ENCODE peak calls at places on chromosomes 12 and 14, in five cellular contexts. C is HCT116, A is H1, F is GM12878, S is K562. E is an unnamed sample.

GRCh38 chr12:108722992-108723766 is 8.1 kb downstream of the CORO1C start:
- DNase-seq in S (no peak), A (no peak), F (no peak), C (no peak), E (no peak)

GRCh38 chr12:121021754-121022153 is 5.5 kb upstream of the C12orf43 start:
- DNase-seq in A (no peak), C (no peak), S (no peak), F (no peak), E (no peak)

GRCh38 chr12:70049596-70050360 is 193.5 kb upstream of the CNOT2 start:
- DNase-seq in S (no peak), F (peak), C (peak), A (no peak), E (no peak)

GRCh38 chr14:74612346-74613021 is 447 bp upstream of the LTBP2 start:
- DNase-seq in C (no peak), A (peak), F (no peak), S (peak), E (peak)

GRCh38 chr12:6592087-6592486 is 15.1 kb downstream of the CHD4 start:
- DNase-seq in S (no peak), C (no peak), F (no peak), A (no peak), E (no peak)

GRCh38 chr12:132323171-132324010 is 6.0 kb downstream of the GALNT9 start:
- DNase-seq in C (no peak), S (no peak), F (no peak), A (no peak), E (no peak)

GRCh38 chr12:106358410-106359241 is 1.1 kb downstream of the POLR3B start:
- DNase-seq in C (no peak), S (peak), A (no peak), F (no peak), E (peak)

GRCh38 chr14:24075485-24076301 is 4.3 kb downstream of the CPNE6 start:
- DNase-seq in F (no peak), C (no peak), A (no peak), S (no peak), E (no peak)

GRCh38 chr12:68491204-68491960 is 119.3 kb upstream of the RAP1B start:
- DNase-seq in S (no peak), C (no peak), A (no peak), F (no peak), E (no peak)

GRCh38 chr14:61111145-61112130 is 130.4 kb downstream of the SLC38A6 start:
- DNase-seq in F (no peak), S (no peak), C (no peak), A (no peak), E (no peak)

GRCh38 chr12:106249411-106250135 is 1.8 kb upstream of the CKAP4 start:
- DNase-seq in A (no peak), F (peak), S (no peak), C (no peak), E (no peak)

GRCh38 chr14:100534528-100535286 is 52.5 kb downstream of the BEGAIN start:
- DNase-seq in F (no peak), S (no peak), A (no peak), C (no peak), E (no peak)

GRCh38 chr14:101808020-101808641 is 46.6 kb downstream of the PPP2R5C start:
- DNase-seq in F (no peak), A (peak), S (peak), C (no peak), E (peak)

GRCh38 chr14:94310248-94310647 is 12.9 kb downstream of the SERPINA6 start:
- DNase-seq in A (no peak), C (no peak), F (no peak), S (no peak), E (no peak)

GRCh38 chr12:38544357-38545066 is 227.9 kb downstream of the ALG10B start:
- DNase-seq in C (no peak), F (no peak), A (no peak), S (no peak), E (no peak)

GRCh38 chr14:99749763-99750715 is 43.2 kb upstream of the EML1 start:
- DNase-seq in A (no peak), F (no peak), S (no peak), C (no peak), E (no peak)

GRCh38 chr12:92953747-92954146 is 24.7 kb upstream of the EEA1 start:
- DNase-seq in A (no peak), F (no peak), S (no peak), C (no peak), E (no peak)

GRCh38 chr12:94841171-94841570 is 162.3 kb downstream of the NDUFA12 start:
- DNase-seq in S (no peak), C (no peak), F (no peak), A (no peak), E (no peak)

GRCh38 chr12:52587563-52587962 is 13.7 kb downstream of the KRT72 start:
- DNase-seq in C (no peak), S (no peak), A (no peak), F (no peak), E (no peak)

GRCh38 chr12:52233462-52234141 is 559 bp downstream of the KRT7 start:
- DNase-seq in S (no peak), C (no peak), A (no peak), F (no peak), E (no peak)

GRCh38 chr14:38389666-38390065 is 133.8 kb upstream of the CLEC14A start:
- DNase-seq in C (no peak), F (no peak), S (no peak), A (no peak), E (no peak)

GRCh38 chr14:99728231-99728920 is 44.3 kb downstream of the CYP46A1 start:
- DNase-seq in F (no peak), S (no peak), C (no peak), A (no peak), E (no peak)

GRCh38 chr14:55458800-55459577 is 18.6 kb upstream of the TBPL2 start:
- DNase-seq in S (no peak), C (no peak), F (no peak), A (no peak), E (no peak)

GRCh38 chr12:120810021-120810420 is 84.4 kb downstream of the ACADS start:
- DNase-seq in S (no peak), C (no peak), A (no peak), F (no peak), E (no peak)

GRCh38 chr14:47715330-47715729 is 39.9 kb upstream of the MDGA2 start:
- DNase-seq in A (no peak), C (peak), F (no peak), S (no peak), E (no peak)

GRCh38 chr14:76917158-76917596 is 91.0 kb downstream of the LRRC74A start:
- DNase-seq in F (no peak), S (peak), C (peak), A (peak), E (peak)

GRCh38 chr14:88879016-88879415 is 54.6 kb downstream of the TTC8 start:
- DNase-seq in C (no peak), S (no peak), F (no peak), A (no peak), E (no peak)

GRCh38 chr14:96039633-96040311 is 610 bp downstream of the C14orf132 start:
- DNase-seq in C (no peak), F (no peak), A (no peak), S (peak), E (no peak)

GRCh38 chr14:25108959-25109358 is 59.0 kb upstream of the STXBP6 start:
- DNase-seq in C (no peak), A (no peak), S (no peak), F (no peak), E (peak)

GRCh38 chr14:77181603-77182437 is at the start of gene TMEM63C:
- DNase-seq in A (peak), S (peak), F (peak), C (peak), E (peak)

GRCh38 chr12:12133785-12134184 is 63.0 kb downstream of the BCL2L14 start:
- DNase-seq in F (no peak), A (no peak), S (no peak), C (no peak), E (no peak)

GRCh38 chr12:68056300-68056699 is 67.1 kb downstream of the IFNG-AS1 start:
- DNase-seq in F (no peak), A (no peak), S (no peak), C (no peak), E (no peak)

GRCh38 chr14:54566410-54567223 is at the start of gene SAMD4A:
- DNase-seq in F (no peak), S (peak), C (no peak), A (no peak), E (peak)

GRCh38 chr12:120798696-120799095 is 73.1 kb downstream of the ACADS start:
- DNase-seq in S (no peak), A (no peak), F (peak), C (no peak), E (no peak)

GRCh38 chr14:94522115-94522724 is 13.0 kb upstream of the SERPINA12 start:
- DNase-seq in S (no peak), A (no peak), F (no peak), C (no peak), E (peak)

GRCh38 chr12:47071241-47071852 is 8.1 kb upstream of the PCED1B start:
- DNase-seq in S (peak), C (no peak), F (no peak), A (no peak), E (peak)

GRCh38 chr14:92160619-92161018 is 38.9 kb downstream of the CPSF2 start:
- DNase-seq in S (no peak), F (no peak), C (no peak), A (no peak), E (no peak)

GRCh38 chr12:111589601-111590000 is 9.5 kb downstream of the ATXN2 start:
- DNase-seq in A (no peak), S (no peak), F (no peak), C (no peak), E (no peak)

GRCh38 chr12:66129934-66130266 is 650 bp downstream of the LLPH start:
- DNase-seq in F (no peak), A (no peak), C (no peak), S (no peak), E (no peak)

GRCh38 chr14:90520326-90520725 is 123.5 kb downstream of the CALM1 start:
- DNase-seq in C (no peak), A (no peak), F (no peak), S (no peak), E (no peak)

GRCh38 chr14:90518075-90518940 is 121.5 kb downstream of the CALM1 start:
- DNase-seq in C (no peak), A (no peak), F (no peak), S (no peak), E (no peak)

GRCh38 chr14:90519262-90519920 is 122.6 kb downstream of the CALM1 start:
- DNase-seq in C (no peak), F (no peak), S (no peak), A (no peak), E (no peak)

GRCh38 chr14:90517431-90517841 is 120.6 kb downstream of the CALM1 start:
- DNase-seq in S (no peak), A (no peak), C (no peak), F (no peak), E (peak)

GRCh38 chr14:90518941-90519256 is 122.1 kb downstream of the CALM1 start:
- DNase-seq in S (peak), C (peak), A (no peak), F (no peak), E (peak)
- TF ChIP-seq SIN3A in S (no peak), C (no peak), A (no peak), F (no peak), E (no peak)

GRCh38 chr14:35557221-35557747 is 23.3 kb downstream of the INSM2 start:
- DNase-seq in C (no peak), F (no peak), A (no peak), S (no peak), E (no peak)
- TF ChIP-seq CEBPB in C (no peak), F (no peak), A (no peak), S (no peak), E (no peak)

DNA sequence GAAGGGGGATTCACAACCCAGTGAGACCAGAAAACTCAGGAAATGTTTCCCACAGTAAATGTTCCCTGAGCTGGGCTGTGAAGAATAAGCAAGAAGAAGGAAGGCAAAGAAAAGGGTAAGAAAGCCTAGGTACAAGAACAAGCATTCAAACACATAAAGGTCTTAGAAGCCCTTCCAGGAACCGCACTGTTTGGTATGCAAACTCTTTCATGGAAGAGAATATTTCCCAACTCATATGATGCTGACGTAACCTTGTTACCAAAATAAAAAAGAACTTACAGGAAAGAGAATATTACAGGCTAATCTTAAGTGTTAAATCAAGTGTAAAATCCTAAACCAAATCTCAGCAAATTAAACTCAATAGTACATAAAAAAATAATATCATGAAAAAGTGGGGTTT is 23.6 kb downstream of the MED6 start:
- DNase-seq in S (no peak), F (no peak), C (no peak), A (no peak), E (no peak)
- TF ChIP-seq SIN3A in S (no peak), F (no peak), C (no peak), A (no peak), E (no peak)

GRCh38 chr12:15540025-15540424 is 217.7 kb downstream of the PTPRO start:
- DNase-seq in F (no peak), A (no peak), S (no peak), C (no peak), E (no peak)

GRCh38 chr12:15540469-15540872 is 218.2 kb downstream of the PTPRO start:
- DNase-seq in S (no peak), A (no peak), F (no peak), C (no peak), E (no peak)

GRCh38 chr12:15541996-15542631 is 219.8 kb downstream of the PTPRO start:
- DNase-seq in C (no peak), S (no peak), F (no peak), A (no peak), E (no peak)

GRCh38 chr12:15536446-15536845 is 214.1 kb downstream of the PTPRO start:
- DNase-seq in C (no peak), F (no peak), S (no peak), A (no peak), E (no peak)

GRCh38 chr12:15538881-15539280 is 216.6 kb downstream of the PTPRO start:
- DNase-seq in A (no peak), F (no peak), S (no peak), C (no peak), E (no peak)
- TF ChIP-seq CEBPB in A (no peak), F (no peak), S (no peak), C (no peak), E (no peak)

GRCh38 chr14:90620540-90621204 is 195.6 kb downstream of the TTC7B start:
- DNase-seq in A (no peak), C (no peak), S (no peak), F (no peak), E (no peak)
- TF ChIP-seq SIN3A in A (no peak), C (no peak), S (no peak), F (no peak), E (no peak)

GRCh38 chr12:64385468-64385867 is 5.1 kb downstream of the C12orf56 start:
- DNase-seq in C (peak), F (no peak), S (no peak), A (no peak), E (no peak)
- TF ChIP-seq CEBPB in C (peak), F (no peak), S (no peak), A (no peak), E (no peak)

DNA sequence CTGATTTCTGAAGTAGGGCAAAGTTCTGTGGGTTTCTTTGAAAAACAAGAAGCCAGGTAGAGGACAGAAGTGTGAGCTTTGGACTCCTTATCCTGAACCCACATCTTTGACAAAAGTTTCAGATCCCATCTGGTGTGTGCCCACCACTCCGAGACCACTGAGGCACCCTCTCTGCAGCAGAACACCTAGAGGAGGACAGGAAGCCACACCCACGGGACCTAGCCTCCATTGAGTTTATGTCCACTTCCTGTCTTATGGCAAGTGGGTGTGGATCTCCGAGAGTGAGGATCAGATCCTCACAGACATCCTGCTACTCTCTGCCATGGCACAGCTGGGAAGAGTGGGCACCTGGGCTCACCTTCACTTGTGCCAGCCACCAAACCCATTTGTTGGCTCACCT is 16.8 kb upstream of the OR6S1 start:
- DNase-seq in A (no peak), F (no peak), S (no peak), C (no peak), E (no peak)
- TF ChIP-seq SIN3A in A (no peak), F (no peak), S (no peak), C (no peak), E (no peak)

GRCh38 chr14:103628684-103629502 is at the start of gene KLC1:
- DNase-seq in F (no peak), A (no peak), C (peak), S (peak), E (no peak)

GRCh38 chr14:103628221-103628683 is 759 bp upstream of the KLC1 start:
- DNase-seq in F (no peak), S (peak), A (no peak), C (peak), E (no peak)

GRCh38 chr14:103625361-103626095 is 3.5 kb upstream of the KLC1 start:
- DNase-seq in C (no peak), A (no peak), S (no peak), F (no peak), E (no peak)

GRCh38 chr14:103626150-103626850 is 2.7 kb upstream of the KLC1 start:
- DNase-seq in F (no peak), S (no peak), C (no peak), A (no peak), E (peak)

DNA sequence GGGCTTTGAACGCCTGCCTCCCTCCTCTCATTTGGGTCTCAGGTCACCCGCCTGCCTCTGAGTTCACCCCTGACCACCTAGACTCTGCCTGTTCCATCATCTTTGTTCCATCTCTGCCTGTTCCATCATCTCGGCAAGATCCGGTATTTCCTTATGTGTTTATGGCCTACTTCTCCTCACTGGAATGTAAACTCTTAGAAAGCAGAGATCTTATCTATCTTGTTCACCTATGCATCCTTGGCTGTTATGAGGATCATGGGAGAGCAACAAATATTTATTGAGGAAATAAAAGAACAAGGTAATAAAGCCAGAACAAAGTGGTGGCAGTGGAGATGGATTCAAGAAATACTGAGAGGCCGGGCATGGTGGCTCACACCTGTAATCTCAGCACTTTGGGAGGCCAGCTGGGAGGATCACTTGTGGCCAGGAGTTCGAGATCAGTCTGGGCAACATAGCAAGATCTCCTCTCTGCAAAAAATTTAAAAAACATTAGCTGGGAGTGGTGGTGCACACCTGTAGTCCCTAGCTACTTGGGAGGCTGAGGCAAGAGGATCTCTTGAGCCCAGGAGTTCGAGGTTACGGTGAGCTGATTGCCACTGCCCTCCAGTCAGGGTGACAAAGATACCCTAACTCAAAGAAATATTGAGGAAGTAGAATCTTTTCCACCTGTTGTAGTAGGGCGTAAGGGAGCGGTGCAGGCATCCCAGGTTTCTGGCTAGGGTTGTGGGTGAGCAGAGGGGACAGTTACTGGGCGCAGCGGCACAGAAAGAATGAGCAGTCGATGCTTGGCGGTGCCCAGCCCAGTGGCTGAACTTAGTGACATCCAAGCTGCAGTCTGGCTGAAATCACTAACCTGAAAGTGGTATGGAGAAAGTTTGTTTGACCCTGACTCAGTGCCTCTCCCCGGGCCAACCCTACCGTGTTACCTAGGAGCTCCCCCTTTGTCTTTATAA is 1.7 kb upstream of the KLC1 start:
- DNase-seq in S (no peak), C (no peak), F (no peak), A (no peak), E (no peak)
- TF ChIP-seq CEBPB in S (no peak), C (no peak), F (no peak), A (no peak), E (no peak)

GRCh38 chr14:90194706-90195105 is 61.6 kb upstream of the PSMC1 start:
- DNase-seq in A (no peak), S (peak), C (no peak), F (no peak), E (no peak)
- TF ChIP-seq SIN3A in A (no peak), S (no peak), C (no peak), F (no peak), E (no peak)

DNA sequence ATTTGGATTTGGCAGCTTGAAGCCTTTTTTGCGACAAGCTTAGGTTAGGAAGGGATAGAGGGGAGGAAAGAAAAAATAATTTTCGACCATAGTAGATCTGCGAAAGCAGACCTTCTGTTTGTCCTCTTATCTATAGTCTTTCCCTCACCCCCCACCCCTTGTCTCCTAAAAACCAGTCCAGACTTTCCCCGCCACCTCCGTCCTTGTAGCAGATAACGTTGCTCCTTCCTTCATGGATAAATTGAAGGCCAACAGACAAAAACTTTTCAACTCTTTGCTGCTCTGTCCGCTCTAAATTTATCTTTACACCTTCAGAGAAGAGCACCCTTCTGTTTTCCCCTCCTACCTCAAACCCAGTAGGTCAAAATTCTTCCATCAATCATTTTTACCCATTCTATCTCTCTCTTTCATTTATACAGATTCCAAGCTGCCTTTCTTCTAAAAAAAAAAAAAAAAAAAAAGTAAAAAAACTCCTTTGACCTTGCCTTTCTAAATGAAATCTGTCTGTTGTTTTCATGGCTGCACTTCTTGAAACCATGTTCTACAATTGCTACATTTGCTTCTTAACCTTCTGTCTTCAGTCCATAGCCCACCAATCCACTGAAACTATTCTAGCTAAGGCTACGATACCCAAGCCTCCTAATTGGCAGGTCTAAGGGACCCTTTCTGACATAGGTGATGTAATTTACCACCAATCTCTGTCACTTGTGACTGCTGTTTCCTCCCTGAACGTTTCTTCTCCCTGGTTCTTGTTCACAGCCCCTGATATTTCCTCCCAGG is 11.1 kb upstream of the NEMF start:
- DNase-seq in C (no peak), A (no peak), F (no peak), S (peak), E (no peak)
- TF ChIP-seq CEBPB in C (peak), A (no peak), F (no peak), S (no peak), E (no peak)